ENCODE peak calls at places on chromosomes 7 and 10, in seven cellular contexts. R, Y, K, B, H, A and O are unnamed samples.
A peak's percentile ranks its signal among the peaks of the same experiment; 100 is the strongest.

GRCh38 chr10:75431180-75432111 is at the start of gene LRMDA:
- DNase-seq in R (no peak), Y (no peak), K (peak; percentile 61), B (peak; percentile 78), H (no peak), A (peak; percentile 83), O (no peak)

GRCh38 chr7:17362439-17363095 is 64.1 kb downstream of the AHR start:
- DNase-seq in R (no peak), Y (no peak), K (no peak), B (peak; percentile 5), H (no peak), A (no peak), O (no peak)

GRCh38 chr7:32204361-32205018 is 134.3 kb upstream of the PDE1C start:
- DNase-seq in R (peak; percentile 65), Y (no peak), K (peak; percentile 56), B (peak; percentile 43), H (peak; percentile 5), A (peak; percentile 65), O (peak; percentile 91)

GRCh38 chr10:89079991-89080390 is 89.4 kb downstream of the FAS start:
- DNase-seq in R (no peak), Y (no peak), K (no peak), B (no peak), H (no peak), A (no peak), O (no peak)

GRCh38 chr7:25282194-25282593 is 53.9 kb upstream of the NPVF start:
- DNase-seq in R (no peak), Y (no peak), K (no peak), B (no peak), H (no peak), A (no peak), O (no peak)

GRCh38 chr7:16668978-16669377 is 23.0 kb downstream of the BZW2 start:
- DNase-seq in R (no peak), Y (no peak), K (no peak), B (no peak), H (no peak), A (no peak), O (no peak)

GRCh38 chr7:131111081-131111576 is 216.5 kb upstream of the MKLN1 start:
- DNase-seq in R (no peak), Y (peak; percentile 38), K (no peak), B (peak; percentile 34), H (no peak), A (no peak), O (no peak)

GRCh38 chr7:93232673-93233018 is 480 bp downstream of the VPS50 start:
- DNase-seq in R (no peak), Y (peak; percentile 30), K (no peak), B (no peak), H (no peak), A (no peak), O (peak; percentile 2)

GRCh38 chr7:95198891-95199290 is 125.4 kb downstream of the PON1 start:
- DNase-seq in R (no peak), Y (no peak), K (no peak), B (peak; percentile 68), H (no peak), A (no peak), O (no peak)

GRCh38 chr7:463362-464176 is 56.1 kb downstream of the PDGFA start:
- DNase-seq in R (no peak), Y (no peak), K (no peak), B (no peak), H (no peak), A (no peak), O (no peak)

GRCh38 chr7:434891-435486 is 84.7 kb downstream of the PDGFA start:
- DNase-seq in R (no peak), Y (no peak), K (no peak), B (no peak), H (no peak), A (peak; percentile 75), O (peak; percentile 60)

GRCh38 chr10:31700222-31700621 is 228.4 kb downstream of the ARHGAP12 start:
- DNase-seq in R (no peak), Y (no peak), K (no peak), B (no peak), H (no peak), A (no peak), O (no peak)

GRCh38 chr10:84543077-84543476 is 214.7 kb downstream of the CCSER2 start:
- DNase-seq in R (no peak), Y (no peak), K (peak; percentile 42), B (peak; percentile 80), H (no peak), A (no peak), O (no peak)

GRCh38 chr7:31858051-31858450 is 171.0 kb downstream of the PPP1R17 start:
- DNase-seq in R (no peak), Y (no peak), K (no peak), B (no peak), H (no peak), A (no peak), O (no peak)

GRCh38 chr10:43255644-43256431 is 11.0 kb downstream of the RASGEF1A start:
- DNase-seq in R (peak; percentile 21), Y (peak; percentile 84), K (peak; percentile 75), B (peak; percentile 82), H (no peak), A (peak; percentile 24), O (peak; percentile 80)

GRCh38 chr10:7565871-7566270 is 100.9 kb downstream of the ITIH5 start:
- DNase-seq in R (no peak), Y (no peak), K (no peak), B (no peak), H (no peak), A (no peak), O (no peak)

GRCh38 chr10:10897400-10897799 is 120.3 kb upstream of the CELF2 start:
- DNase-seq in R (no peak), Y (no peak), K (no peak), B (no peak), H (no peak), A (no peak), O (no peak)

GRCh38 chr10:10892290-10892875 is 125.3 kb upstream of the CELF2 start:
- DNase-seq in R (no peak), Y (no peak), K (no peak), B (no peak), H (no peak), A (no peak), O (no peak)

GRCh38 chr10:10886861-10887539 is 130.7 kb upstream of the CELF2 start:
- DNase-seq in R (no peak), Y (no peak), K (no peak), B (no peak), H (no peak), A (no peak), O (no peak)

DNA sequence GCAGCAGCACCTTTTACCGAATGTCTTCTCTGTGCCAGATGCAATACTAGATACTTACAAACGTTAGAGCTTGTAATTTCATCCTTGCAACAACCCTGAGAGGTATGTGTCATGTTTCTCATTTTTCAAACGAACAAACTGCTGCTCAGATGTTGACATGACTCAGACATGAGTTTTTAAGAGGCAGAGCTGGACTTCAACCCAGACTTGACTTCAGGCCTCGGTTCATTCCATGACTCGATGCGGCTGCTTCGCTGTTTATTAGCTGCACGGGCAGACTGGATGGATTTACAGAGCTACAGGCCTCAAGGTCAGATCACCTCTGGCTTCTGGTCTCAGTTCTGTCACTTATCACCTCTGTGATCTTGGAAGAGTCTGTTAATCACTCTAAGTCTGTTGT is 126.2 kb upstream of the CELF2 start:
- DNase-seq in R (no peak), Y (no peak), K (no peak), B (no peak), H (no peak), A (no peak), O (no peak)
- TF ChIP-seq JUND in R (no peak), Y (no peak), K (no peak), B (no peak), H (no peak), A (no peak), O (no peak)

GRCh38 chr7:38686888-38687287 is 55.7 kb upstream of the AMPH start:
- DNase-seq in R (no peak), Y (no peak), K (no peak), B (no peak), H (no peak), A (no peak), O (no peak)
- TF ChIP-seq JUND in R (no peak), Y (no peak), K (no peak), B (no peak), H (no peak), A (no peak), O (no peak)

GRCh38 chr10:102644646-102645387 is 538 bp downstream of the TRIM8 start:
- DNase-seq in R (peak; percentile 80), Y (peak; percentile 30), K (peak; percentile 86), B (peak; percentile 79), H (no peak), A (peak; percentile 70), O (peak; percentile 78)

GRCh38 chr10:102645388-102645740 is 1.1 kb downstream of the TRIM8 start:
- DNase-seq in R (peak; percentile 39), Y (no peak), K (no peak), B (peak; percentile 57), H (no peak), A (peak; percentile 79), O (peak; percentile 92)

GRCh38 chr10:102646610-102647432 is 2.5 kb downstream of the TRIM8 start:
- DNase-seq in R (peak; percentile 32), Y (no peak), K (no peak), B (peak; percentile 73), H (no peak), A (no peak), O (no peak)

GRCh38 chr10:102647433-102648268 is 3.4 kb downstream of the TRIM8 start:
- DNase-seq in R (no peak), Y (no peak), K (no peak), B (no peak), H (no peak), A (no peak), O (no peak)

GRCh38 chr10:102645741-102646609 is 1.7 kb downstream of the TRIM8 start:
- DNase-seq in R (peak; percentile 82), Y (peak; percentile 74), K (peak; percentile 62), B (peak; percentile 66), H (peak; percentile 69), A (peak; percentile 44), O (no peak)
- TF ChIP-seq JUND in R (no peak), Y (peak; percentile 89), K (no peak), B (peak; percentile 77), H (peak; percentile 14), A (peak; percentile 18), O (no peak)

GRCh38 chr10:28577506-28577905 is 44.6 kb downstream of the WAC start:
- DNase-seq in R (no peak), Y (no peak), K (no peak), B (no peak), H (no peak), A (no peak), O (no peak)

GRCh38 chr10:28580825-28581224 is 47.9 kb downstream of the WAC start:
- DNase-seq in R (no peak), Y (no peak), K (no peak), B (no peak), H (no peak), A (no peak), O (no peak)

GRCh38 chr10:28578454-28578853 is 45.5 kb downstream of the WAC start:
- DNase-seq in R (no peak), Y (no peak), K (no peak), B (no peak), H (no peak), A (no peak), O (no peak)

GRCh38 chr10:28571265-28571664 is 38.3 kb downstream of the WAC start:
- DNase-seq in R (no peak), Y (no peak), K (no peak), B (no peak), H (no peak), A (peak; percentile 10), O (no peak)

DNA sequence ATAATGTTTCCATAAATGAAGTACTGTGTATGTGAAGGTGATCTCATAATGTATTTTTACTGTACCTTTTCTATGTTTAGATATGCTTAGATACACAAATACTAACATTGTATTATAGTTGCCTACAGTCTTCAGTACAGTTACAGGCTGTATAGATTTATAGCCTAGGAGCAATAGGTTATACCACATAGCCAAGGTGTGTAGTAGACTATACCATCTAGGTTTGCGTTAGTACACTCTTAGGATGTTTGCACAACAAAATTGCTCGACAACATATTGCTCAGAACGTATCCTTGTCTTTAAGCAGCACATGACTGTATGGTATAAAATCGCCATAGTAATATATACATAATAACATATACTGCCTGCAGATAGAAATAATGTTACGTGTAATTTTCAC is 42.9 kb downstream of the WAC start:
- DNase-seq in R (no peak), Y (no peak), K (no peak), B (no peak), H (no peak), A (no peak), O (no peak)
- TF ChIP-seq JUND in R (no peak), Y (no peak), K (no peak), B (no peak), H (no peak), A (no peak), O (no peak)